ENCODE peak calls at places on chromosomes 3 and 15, in seven cellular contexts. S is neural crest cell; K is kidney epithelial cell; R is GM10248; I is left ventricle myocardium superior; B is stimulated activated effector memory CD8-positive, alpha-beta T cell treated with anti-CD3 and anti-CD28 coated beads, Interleukin-12 subunit alpha, Interleukin-12 subunit beta, amount 100 ng/mL, for 72 hours; L is mucosa of gallbladder. H is an unnamed sample.

GRCh38 chr3:195209836-195210551 is 61.0 kb downstream of the XXYLT1 start:
- DNase-seq in S (no peak), K (no peak), R (no peak), I (peak), B (peak), L (peak), H (no peak)

GRCh38 chr15:77495806-77496589 is 75.3 kb downstream of the HMG20A start:
- DNase-seq in S (no peak), K (no peak), R (no peak), I (peak), B (no peak), L (no peak), H (no peak)

GRCh38 chr15:60838206-60838605 is 359.3 kb upstream of the ICE2 start:
- DNase-seq in S (no peak), K (no peak), R (no peak), I (no peak), B (no peak), L (no peak), H (no peak)

GRCh38 chr3:126026761-126027160 is 57.2 kb downstream of the SLC41A3 start:
- DNase-seq in S (no peak), K (no peak), R (no peak), I (no peak), B (no peak), L (no peak), H (no peak)

GRCh38 chr3:49415931-49416601 is 3.8 kb downstream of the TCTA start:
- DNase-seq in S (no peak), K (no peak), R (peak), I (no peak), B (peak), L (no peak), H (peak)

GRCh38 chr3:14511971-14512943 is 27.9 kb downstream of the GRIP2 start:
- DNase-seq in S (no peak), K (no peak), R (no peak), I (no peak), B (no peak), L (no peak), H (no peak)

GRCh38 chr3:137039570-137039969 is 81.8 kb downstream of the IL20RB start:
- DNase-seq in S (no peak), K (no peak), R (no peak), I (no peak), B (no peak), L (no peak), H (no peak)

GRCh38 chr15:71595846-71596553 is 214.4 kb upstream of the NR2E3 start:
- DNase-seq in S (no peak), K (no peak), R (no peak), I (no peak), B (no peak), L (no peak), H (no peak)

GRCh38 chr3:195896361-195897080 is 11.8 kb downstream of the TNK2 start:
- DNase-seq in S (no peak), K (no peak), R (no peak), I (peak), B (no peak), L (no peak), H (no peak)

GRCh38 chr3:128228366-128228910 is 75.2 kb downstream of the EEFSEC start:
- DNase-seq in S (no peak), K (no peak), R (no peak), I (no peak), B (no peak), L (no peak), H (no peak)

GRCh38 chr15:73965730-73966103 is 26.4 kb downstream of the STOML1 start:
- DNase-seq in S (no peak), K (no peak), R (peak), I (no peak), B (no peak), L (no peak), H (no peak)

GRCh38 chr3:127156651-127157050 is 36.3 kb upstream of the PRR23E start:
- DNase-seq in S (no peak), K (no peak), R (no peak), I (no peak), B (no peak), L (no peak), H (no peak)

GRCh38 chr15:81516012-81516411 is 142.0 kb upstream of the TMC3 start:
- DNase-seq in S (no peak), K (no peak), R (no peak), I (no peak), B (no peak), L (no peak), H (no peak)

GRCh38 chr3:123405021-123405420 is 43.9 kb downstream of the ADCY5 start:
- DNase-seq in S (no peak), K (no peak), R (no peak), I (peak), B (no peak), L (no peak), H (no peak)

GRCh38 chr15:77001966-77002365 is 7.0 kb downstream of the PSTPIP1 start:
- DNase-seq in S (no peak), K (no peak), R (no peak), I (no peak), B (no peak), L (no peak), H (no peak)

GRCh38 chr3:89690649-89691048 is 583.2 kb downstream of the EPHA3 start:
- DNase-seq in S (no peak), K (no peak), R (no peak), I (no peak), B (no peak), L (no peak), H (no peak)

GRCh38 chr15:29688981-29689723 is 133.1 kb downstream of the TJP1 start:
- DNase-seq in S (no peak), K (no peak), R (no peak), I (no peak), B (no peak), L (no peak), H (no peak)

GRCh38 chr15:72339777-72340177 is 19.8 kb upstream of the CELF6 start:
- DNase-seq in S (no peak), K (peak), R (no peak), I (no peak), B (no peak), L (no peak), H (no peak)

GRCh38 chr3:196632033-196632751 is 7.3 kb upstream of the NRROS start:
- DNase-seq in S (peak), K (no peak), R (peak), I (peak), B (peak), L (peak), H (peak)

GRCh38 chr3:64224826-64225606 is at the start of gene PRICKLE2:
- DNase-seq in S (peak), K (peak), R (peak), I (peak), B (no peak), L (peak), H (no peak)

GRCh38 chr3:56796202-56796601 is 5.5 kb downstream of the ARHGEF3 start:
- DNase-seq in S (no peak), K (no peak), R (no peak), I (no peak), B (no peak), L (no peak), H (no peak)

GRCh38 chr3:108227131-108227530 is 4.9 kb upstream of the IFT57 start:
- DNase-seq in S (no peak), K (no peak), R (no peak), I (no peak), B (no peak), L (no peak), H (no peak)

GRCh38 chr3:38111696-38112377 is 25.1 kb downstream of the ACAA1 start:
- DNase-seq in S (no peak), K (no peak), R (no peak), I (no peak), B (no peak), L (no peak), H (no peak)

GRCh38 chr3:138188013-138188352 is 882 bp downstream of the ARMC8 start:
- DNase-seq in S (no peak), K (no peak), R (no peak), I (no peak), B (no peak), L (no peak), H (no peak)

GRCh38 chr15:32705450-32705849 is 12.4 kb upstream of the GREM1 start:
- DNase-seq in S (no peak), K (no peak), R (no peak), I (no peak), B (no peak), L (no peak), H (no peak)

GRCh38 chr3:50885491-50885890 is 210.8 kb downstream of the DOCK3 start:
- DNase-seq in S (no peak), K (no peak), R (no peak), I (no peak), B (no peak), L (no peak), H (no peak)

GRCh38 chr15:52136471-52136993 is 24.0 kb upstream of the BCL2L10 start:
- DNase-seq in S (no peak), K (no peak), R (no peak), I (no peak), B (no peak), L (no peak), H (no peak)

GRCh38 chr3:63349583-63350177 is 71.6 kb downstream of the SYNPR start:
- DNase-seq in S (peak), K (no peak), R (peak), I (no peak), B (no peak), L (peak), H (no peak)

GRCh38 chr3:17584066-17584465 is 158.4 kb downstream of the TBC1D5 start:
- DNase-seq in S (no peak), K (no peak), R (no peak), I (no peak), B (no peak), L (no peak), H (no peak)

GRCh38 chr15:56014685-56015084 is 21.3 kb upstream of the NEDD4 start:
- DNase-seq in S (no peak), K (no peak), R (no peak), I (no peak), B (no peak), L (no peak), H (no peak)

H was measured in activated gamma-delta T cell treated with anti-CD3 and anti-CD28 coated beads, Interleukin-2, amount 50 U/mL, for 16 hours.